ENCODE peak calls at places on chromosome 22, in seven cellular contexts. I, A, V, S, L, K and Y are unnamed samples.

GRCh38 chr22:43542681-43543521 is 131.1 kb downstream of the MPPED1 start:
- DNase-seq in I (no peak), A (no peak), V (peak), S (no peak), L (no peak), K (no peak), Y (no peak)

GRCh38 chr22:32880906-32881596 is 79.5 kb downstream of the TIMP3 start:
- DNase-seq in I (peak), A (peak), V (no peak), S (no peak), L (no peak), K (no peak), Y (peak)

GRCh38 chr22:48711669-48712068 is 1116.0 kb downstream of the BRD1 start:
- DNase-seq in I (no peak), A (no peak), V (no peak), S (no peak), L (no peak), K (no peak), Y (no peak)

GRCh38 chr22:50436841-50437341 is 37.9 kb downstream of the SBF1 start:
- DNase-seq in I (no peak), A (no peak), V (peak), S (no peak), L (no peak), K (no peak), Y (no peak)

GRCh38 chr22:24471570-24471969 is 23.6 kb upstream of the UPB1 start:
- DNase-seq in I (no peak), A (peak), V (no peak), S (no peak), L (no peak), K (no peak), Y (no peak)

GRCh38 chr22:42561856-42562255 is 8.1 kb downstream of the SERHL2 start:
- DNase-seq in I (no peak), A (no peak), V (peak), S (no peak), L (no peak), K (no peak), Y (no peak)

GRCh38 chr22:50112151-50113118 is 22.6 kb downstream of the MOV10L1 start:
- DNase-seq in I (peak), A (peak), V (no peak), S (no peak), L (no peak), K (no peak), Y (peak)

GRCh38 chr22:49694462-49695260 is 133.0 kb downstream of the BRD1 start:
- DNase-seq in I (no peak), A (no peak), V (no peak), S (no peak), L (no peak), K (no peak), Y (no peak)

GRCh38 chr22:19823638-19824196 is 31.0 kb downstream of the GNB1L start:
- DNase-seq in I (peak), A (no peak), V (peak), S (no peak), L (no peak), K (peak), Y (no peak)

GRCh38 chr22:35357883-35358621 is 22.8 kb upstream of the HMOX1 start:
- DNase-seq in I (no peak), A (peak), V (no peak), S (no peak), L (no peak), K (peak), Y (no peak)

GRCh38 chr22:35230839-35231584 is 26.3 kb upstream of the HMGXB4 start:
- DNase-seq in I (no peak), A (no peak), V (no peak), S (no peak), L (no peak), K (no peak), Y (no peak)

GRCh38 chr22:41358927-41359326 is 22.8 kb upstream of the TEF start:
- DNase-seq in I (no peak), A (no peak), V (no peak), S (no peak), L (no peak), K (no peak), Y (no peak)

GRCh38 chr22:24984122-24984521 is 31.6 kb downstream of the KIAA1671 start:
- DNase-seq in I (no peak), A (no peak), V (no peak), S (no peak), L (no peak), K (no peak), Y (no peak)

GRCh38 chr22:46147471-46148267 is 2.7 kb upstream of the PPARA start:
- DNase-seq in I (no peak), A (no peak), V (peak), S (no peak), L (no peak), K (peak), Y (no peak)

GRCh38 chr22:46172522-46172921 is 22.2 kb downstream of the PPARA start:
- DNase-seq in I (no peak), A (no peak), V (no peak), S (no peak), L (no peak), K (no peak), Y (no peak)

GRCh38 chr22:46187862-46188261 is 37.5 kb downstream of the PPARA start:
- DNase-seq in I (peak), A (no peak), V (no peak), S (no peak), L (no peak), K (no peak), Y (no peak)

GRCh38 chr22:34427841-34428240 is 507.6 kb upstream of the LARGE1 start:
- DNase-seq in I (no peak), A (no peak), V (no peak), S (no peak), L (no peak), K (no peak), Y (no peak)

GRCh38 chr22:32652609-32653008 is 148.9 kb upstream of the TIMP3 start:
- DNase-seq in I (no peak), A (no peak), V (no peak), S (no peak), L (no peak), K (no peak), Y (no peak)

GRCh38 chr22:19515654-19516377 is 8.4 kb downstream of the CLDN5 start:
- DNase-seq in I (no peak), A (no peak), V (no peak), S (no peak), L (no peak), K (no peak), Y (no peak)

GRCh38 chr22:41770715-41771452 is 29.6 kb upstream of the CCDC134 start:
- DNase-seq in I (no peak), A (no peak), V (no peak), S (no peak), L (no peak), K (peak), Y (no peak)

GRCh38 chr22:31105282-31105929 is 2.0 kb downstream of the SELENOM start:
- DNase-seq in I (no peak), A (no peak), V (no peak), S (no peak), L (no peak), K (peak), Y (no peak)

GRCh38 chr22:43007519-43008102 is 7.3 kb downstream of the PACSIN2 start:
- DNase-seq in I (no peak), A (peak), V (no peak), S (no peak), L (no peak), K (peak), Y (peak)

GRCh38 chr22:47571616-47572015 is 809.2 kb downstream of the TBC1D22A start:
- DNase-seq in I (no peak), A (no peak), V (no peak), S (no peak), L (no peak), K (no peak), Y (no peak)
- H3K23ac ChIP-seq in I (no peak), A (no peak), V (no peak), S (no peak), L (no peak), K (no peak), Y (no peak)

GRCh38 chr22:45007946-45008852 is 1.6 kb downstream of the PHF21B start:
- DNase-seq in I (peak), A (no peak), V (peak), S (peak), L (no peak), K (no peak), Y (peak)
- H3K27ac ChIP-seq in I (peak), A (no peak), V (no peak), S (peak), L (peak), K (no peak), Y (no peak)

GRCh38 chr22:28001171-28001835 is 82.2 kb upstream of the PITPNB start:
- DNase-seq in I (no peak), A (no peak), V (no peak), S (no peak), L (no peak), K (no peak), Y (no peak)
- H3K23ac ChIP-seq in I (no peak), A (no peak), V (no peak), S (peak), L (no peak), K (no peak), Y (no peak)

GRCh38 chr22:36538529-36538928 is 9.6 kb upstream of the EIF3D start:
- DNase-seq in I (peak), A (no peak), V (no peak), S (no peak), L (no peak), K (no peak), Y (no peak)

GRCh38 chr22:36544107-36544620 is 15.2 kb upstream of the EIF3D start:
- DNase-seq in I (no peak), A (peak), V (no peak), S (no peak), L (no peak), K (no peak), Y (peak)

GRCh38 chr22:36546092-36546804 is 17.3 kb upstream of the EIF3D start:
- DNase-seq in I (peak), A (peak), V (peak), S (peak), L (peak), K (peak), Y (peak)

GRCh38 chr22:36540867-36541642 is 12.1 kb upstream of the EIF3D start:
- DNase-seq in I (peak), A (no peak), V (no peak), S (no peak), L (no peak), K (peak), Y (no peak)

DNA sequence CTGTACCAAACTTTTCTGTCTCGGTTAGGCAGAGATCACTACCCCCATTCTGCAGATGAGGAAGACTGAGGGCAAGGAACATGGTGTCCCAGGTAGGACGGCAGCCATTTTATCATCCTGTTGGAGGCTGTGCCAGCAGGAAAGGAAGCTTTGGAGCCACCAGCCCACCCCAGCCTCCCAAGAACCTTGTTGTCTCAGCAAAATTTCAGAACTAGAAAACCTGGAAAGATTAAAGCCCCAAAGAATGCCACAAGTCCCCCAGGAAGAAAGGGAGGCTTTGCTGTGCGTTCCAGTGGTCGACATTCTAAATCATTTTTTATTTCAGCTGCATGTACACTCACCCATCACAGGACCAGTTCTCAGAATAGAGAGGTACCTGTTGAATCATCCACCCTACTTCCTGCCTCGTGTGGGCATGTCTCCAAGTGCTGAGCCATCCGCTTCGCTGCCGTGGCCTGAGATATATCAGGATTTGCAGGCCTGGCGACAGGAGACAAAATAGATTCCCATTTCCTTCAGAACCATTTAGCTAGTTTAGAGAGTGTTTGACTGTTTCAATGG is 12.9 kb upstream of the EIF3D start:
- DNase-seq in I (no peak), A (peak), V (no peak), S (no peak), L (no peak), K (no peak), Y (peak)
- H3K27ac ChIP-seq in I (no peak), A (no peak), V (no peak), S (no peak), L (no peak), K (peak), Y (peak)

GRCh38 chr22:39898997-39899396 is 1.9 kb upstream of the GRAP2 start:
- DNase-seq in I (no peak), A (no peak), V (no peak), S (no peak), L (no peak), K (no peak), Y (no peak)
- H3K23ac ChIP-seq in I (no peak), A (no peak), V (no peak), S (no peak), L (no peak), K (peak), Y (no peak)

GRCh38 chr22:38262051-38262795 is 10.6 kb downstream of the TMEM184B start:
- DNase-seq in I (peak), A (no peak), V (peak), S (no peak), L (no peak), K (peak), Y (no peak)

GRCh38 chr22:38269466-38269865 is 3.3 kb downstream of the TMEM184B start:
- DNase-seq in I (no peak), A (no peak), V (peak), S (no peak), L (no peak), K (no peak), Y (no peak)

GRCh38 chr22:38267086-38267485 is 5.7 kb downstream of the TMEM184B start:
- DNase-seq in I (no peak), A (peak), V (peak), S (no peak), L (no peak), K (peak), Y (peak)

GRCh38 chr22:38264322-38264843 is 8.4 kb downstream of the TMEM184B start:
- DNase-seq in I (no peak), A (no peak), V (no peak), S (no peak), L (no peak), K (no peak), Y (no peak)

GRCh38 chr22:38266120-38266519 is 6.7 kb downstream of the TMEM184B start:
- DNase-seq in I (no peak), A (peak), V (peak), S (no peak), L (no peak), K (no peak), Y (no peak)
- H3K27ac ChIP-seq in I (no peak), A (no peak), V (no peak), S (no peak), L (no peak), K (no peak), Y (no peak)

GRCh38 chr22:26610072-26610958 is 7.5 kb downstream of the CRYBB1 start:
- DNase-seq in I (no peak), A (peak), V (no peak), S (no peak), L (no peak), K (no peak), Y (peak)
- H3K23ac ChIP-seq in I (no peak), A (peak), V (no peak), S (no peak), L (no peak), K (no peak), Y (no peak)

GRCh38 chr22:17130199-17130598 is 9.0 kb upstream of the TMEM121B start:
- DNase-seq in I (no peak), A (peak), V (no peak), S (no peak), L (no peak), K (peak), Y (no peak)
- H3K27ac ChIP-seq in I (no peak), A (no peak), V (no peak), S (no peak), L (no peak), K (no peak), Y (no peak)

GRCh38 chr22:22816766-22817410 is 70.7 kb upstream of the IGLL5 start:
- DNase-seq in I (no peak), A (no peak), V (no peak), S (no peak), L (no peak), K (no peak), Y (no peak)
- H3K23ac ChIP-seq in I (no peak), A (no peak), V (no peak), S (peak), L (no peak), K (no peak), Y (no peak)

GRCh38 chr22:29647954-29648737 is 44.7 kb downstream of the NF2 start:
- DNase-seq in I (no peak), A (no peak), V (no peak), S (no peak), L (no peak), K (no peak), Y (no peak)
- H3K27ac ChIP-seq in I (no peak), A (no peak), V (no peak), S (no peak), L (no peak), K (no peak), Y (peak)